ENCODE peak calls at places on chromosomes 4 and X, in four cellular contexts. M is activated CD8-positive, alpha-beta memory T cell treated with anti-CD3 and anti-CD28 coated beads for 48 hours; W is cerebellar cortex; A is cerebellum. E is an unnamed sample.
A peak's percentile ranks its signal among the peaks of the same experiment; 100 is the strongest.

GRCh38 chr4:102114118-102114630 is 231.1 kb downstream of the SLC39A8 start:
- DNase-seq in M (no peak), W (peak; percentile 69), A (peak; percentile 13), E (no peak)

GRCh38 chr4:123649644-123650356 is 253.2 kb downstream of the SPRY1 start:
- DNase-seq in M (no peak), W (peak; percentile 74), A (no peak), E (no peak)

GRCh38 chr4:16056681-16057400 is 27.0 kb downstream of the PROM1 start:
- DNase-seq in M (no peak), W (peak; percentile 60), A (peak; percentile 32), E (no peak)

GRCh38 chrX:9875801-9876200 is 89.6 kb downstream of the SHROOM2 start:
- DNase-seq in M (no peak), W (no peak), A (no peak), E (no peak)

GRCh38 chrX:8191022-8191421 is 20.0 kb upstream of the VCX2 start:
- DNase-seq in M (no peak), W (no peak), A (no peak), E (no peak)

GRCh38 chrX:99722094-99722493 is 688.0 kb downstream of the PCDH19 start:
- DNase-seq in M (no peak), W (no peak), A (no peak), E (no peak)

GRCh38 chr4:33340168-33340567 is 2620.0 kb downstream of the PCDH7 start:
- DNase-seq in M (no peak), W (no peak), A (no peak), E (no peak)

GRCh38 chr4:47839259-47839658 is 1.4 kb upstream of the CORIN start:
- DNase-seq in M (peak; percentile 15), W (peak; percentile 31), A (no peak), E (peak; percentile 52)

GRCh38 chrX:47746446-47746845 is 87.5 kb upstream of the UXT start:
- DNase-seq in M (no peak), W (no peak), A (no peak), E (no peak)

GRCh38 chr4:69859140-69859539 is 805 bp downstream of the SULT1E1 start:
- DNase-seq in M (no peak), W (no peak), A (no peak), E (no peak)